ENCODE peak calls at places on chromosome 20, in nine cellular contexts. O is pancreas; I is left lung; L is testis; W is upper lobe of left lung; T is transverse colon; C is A549; N is tibial artery; Q is CD8-positive, alpha-beta T cell. M is an unnamed sample.

GRCh38 chr20:61430228-61430624 is 178.2 kb downstream of the CDH4 start:
- DNase-seq in O (no peak), I (no peak), L (no peak), W (no peak), T (no peak), C (no peak), N (no peak), Q (no peak), M (no peak)

GRCh38 chr20:40339661-40340449 is 349.2 kb downstream of the MAFB start:
- DNase-seq in O (peak; percentile 66), I (peak; percentile 86), L (peak; percentile 39), W (no peak), T (peak; percentile 23), C (no peak), N (peak; percentile 67), Q (no peak), M (peak; percentile 24)

GRCh38 chr20:49400410-49400809 is 82.1 kb downstream of the KCNB1 start:
- DNase-seq in O (no peak), I (no peak), L (peak; percentile 73), W (no peak), T (peak; percentile 32), C (no peak), N (peak; percentile 81), Q (no peak), M (no peak)

GRCh38 chr20:25081065-25081729 is 744 bp downstream of the VSX1 start:
- DNase-seq in O (no peak), I (no peak), L (peak; percentile 71), W (peak; percentile 56), T (no peak), C (no peak), N (no peak), Q (peak; percentile 60), M (no peak)

GRCh38 chr20:43398676-43399324 is 58.9 kb upstream of the SRSF6 start:
- DNase-seq in O (no peak), I (no peak), L (no peak), W (no peak), T (no peak), C (no peak), N (no peak), Q (no peak), M (no peak)

GRCh38 chr20:40753472-40753871 is 64.4 kb upstream of the MAFB start:
- DNase-seq in O (no peak), I (no peak), L (no peak), W (no peak), T (no peak), C (no peak), N (no peak), Q (no peak), M (no peak)

GRCh38 chr20:57913156-57913930 is 203.5 kb upstream of the PMEPA1 start:
- DNase-seq in O (no peak), I (no peak), L (no peak), W (no peak), T (no peak), C (no peak), N (no peak), Q (no peak), M (no peak)

GRCh38 chr20:42018979-42019378 is 400.8 kb upstream of the CHD6 start:
- DNase-seq in O (no peak), I (no peak), L (peak; percentile 25), W (no peak), T (no peak), C (peak; percentile 18), N (no peak), Q (no peak), M (no peak)

GRCh38 chr20:53399131-53399530 is 194.5 kb downstream of the ZNF217 start:
- DNase-seq in O (no peak), I (no peak), L (no peak), W (no peak), T (no peak), C (no peak), N (no peak), Q (no peak), M (no peak)

GRCh38 chr20:19944772-19945459 is 72.2 kb upstream of the NAA20 start:
- DNase-seq in O (no peak), I (no peak), L (no peak), W (no peak), T (no peak), C (no peak), N (no peak), Q (no peak), M (no peak)

GRCh38 chr20:36815454-36816091 is 42.0 kb upstream of the DSN1 start:
- DNase-seq in O (no peak), I (peak; percentile 79), L (no peak), W (peak; percentile 79), T (no peak), C (no peak), N (no peak), Q (no peak), M (no peak)

GRCh38 chr20:24648481-24648880 is 179.1 kb downstream of the SYNDIG1 start:
- DNase-seq in O (no peak), I (no peak), L (no peak), W (no peak), T (no peak), C (no peak), N (peak; percentile 16), Q (no peak), M (no peak)

GRCh38 chr20:53510266-53510665 is 83.4 kb downstream of the ZNF217 start:
- DNase-seq in O (no peak), I (no peak), L (peak; percentile 26), W (no peak), T (no peak), C (no peak), N (no peak), Q (peak; percentile 19), M (no peak)

GRCh38 chr20:13960119-13960518 is 30.3 kb downstream of the SEL1L2 start:
- DNase-seq in O (no peak), I (no peak), L (no peak), W (no peak), T (no peak), C (no peak), N (no peak), Q (no peak), M (no peak)

GRCh38 chr20:49766979-49767419 is 45.6 kb upstream of the SLC9A8 start:
- DNase-seq in O (no peak), I (no peak), L (no peak), W (no peak), T (no peak), C (peak; percentile 61), N (no peak), Q (no peak), M (no peak)

GRCh38 chr20:8678098-8678776 is 390.6 kb upstream of the PLCB4 start:
- DNase-seq in O (no peak), I (no peak), L (no peak), W (no peak), T (no peak), C (no peak), N (no peak), Q (no peak), M (no peak)

GRCh38 chr20:58327211-58327610 is 17.7 kb downstream of the RAB22A start:
- DNase-seq in O (no peak), I (no peak), L (peak; percentile 28), W (no peak), T (no peak), C (no peak), N (peak; percentile 45), Q (no peak), M (no peak)

DNA sequence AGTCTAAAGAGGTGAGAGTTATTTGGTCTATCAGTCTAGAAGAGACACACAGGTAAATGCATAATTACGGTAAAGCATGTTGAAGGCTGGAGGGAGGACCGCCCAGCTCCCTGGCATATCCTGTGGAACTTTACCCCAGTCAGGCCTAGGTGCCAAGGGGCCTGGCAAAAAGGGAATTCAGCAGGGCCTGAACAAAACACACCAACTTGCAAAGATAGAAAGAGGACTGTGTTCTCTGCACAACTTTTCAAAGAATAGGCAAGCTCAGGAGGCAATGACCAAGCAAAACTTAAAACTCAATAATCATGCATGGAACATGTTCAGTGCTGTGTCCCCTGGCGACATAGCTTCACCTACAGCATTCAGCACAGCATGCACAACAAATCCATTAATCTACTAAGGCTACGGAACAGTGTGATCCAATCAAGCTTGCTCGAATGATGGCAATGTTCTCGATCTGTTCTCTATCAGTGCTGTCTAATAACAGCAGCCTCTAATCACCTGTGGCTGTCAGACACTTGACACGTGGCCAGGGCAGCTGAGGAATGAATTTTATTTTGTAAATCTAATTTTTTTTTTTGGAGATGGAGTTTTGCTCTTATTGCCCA is 27.6 kb downstream of the ZMYND8 start:
- DNase-seq in O (no peak), I (no peak), L (no peak), W (no peak), T (peak; percentile 53), C (no peak), N (no peak), Q (no peak), M (no peak)
- H3K4me1 ChIP-seq in O (peaks cover 11% of the 10 kb centered on the region), I (peaks cover 47% of the 10 kb centered on the region), L (peaks cover 52% of the 10 kb centered on the region), W (peaks cover 38% of the 10 kb centered on the region), T (peaks cover 58% of the 10 kb centered on the region), C (peaks cover 91% of the 10 kb centered on the region), N (peaks cover 23% of the 10 kb centered on the region), Q (peaks cover 18% of the 10 kb centered on the region), M (peaks cover 7% of the 10 kb centered on the region)

GRCh38 chr20:44610313-44610965 is 28.1 kb downstream of the PKIG start:
- DNase-seq in O (no peak), I (no peak), L (no peak), W (no peak), T (no peak), C (no peak), N (no peak), Q (no peak), M (no peak)
- H3K27ac ChIP-seq in O (no peak overlapping the region), I (peak overlapping the region; percentile 28), L (peak overlapping the region; percentile 75), W (peak overlapping the region; percentile 73), T (peak overlapping the region; percentile 90), C (peak overlapping the region; percentile 85), N (peak overlapping the region; percentile 86), Q (peak overlapping the region; percentile 69), M (peak overlapping the region; percentile 35)

GRCh38 chr20:62656919-62657635 is 14.8 kb downstream of the SLCO4A1 start:
- DNase-seq in O (no peak), I (peak; percentile 79), L (no peak), W (no peak), T (no peak), C (no peak), N (no peak), Q (no peak), M (no peak)
- H3K4me1 ChIP-seq in O (peaks cover 6% of the 10 kb centered on the region), I (peaks cover 40% of the 10 kb centered on the region), L (peaks cover 17% of the 10 kb centered on the region), W (peaks cover 14% of the 10 kb centered on the region), T (peaks cover 14% of the 10 kb centered on the region), C (peaks cover 11% of the 10 kb centered on the region), N (peaks cover 7% of the 10 kb centered on the region), Q (peaks cover 11% of the 10 kb centered on the region), M (peaks cover 12% of the 10 kb centered on the region)

GRCh38 chr20:26167499-26167898 is 470.8 kb upstream of the ZNF337 start:
- DNase-seq in O (no peak), I (no peak), L (no peak), W (no peak), T (no peak), C (no peak), N (no peak), Q (no peak), M (no peak)
- H3K27ac ChIP-seq in O (no peak overlapping the region), I (no peak overlapping the region), L (no peak overlapping the region), W (no peak overlapping the region), T (no peak overlapping the region), C (no peak overlapping the region), N (no peak overlapping the region), Q (no peak overlapping the region), M (no peak overlapping the region)

GRCh38 chr20:45387274-45387673 is 9.1 kb upstream of the TP53TG5 start:
- DNase-seq in O (no peak), I (no peak), L (no peak), W (no peak), T (no peak), C (no peak), N (no peak), Q (no peak), M (no peak)
- H3K4me1 ChIP-seq in O (no peaks in the 10 kb centered on the region), I (no peaks in the 10 kb centered on the region), L (no peaks in the 10 kb centered on the region), W (no peaks in the 10 kb centered on the region), T (no peaks in the 10 kb centered on the region), C (peaks cover 3% of the 10 kb centered on the region), N (no peaks in the 10 kb centered on the region), Q (no peaks in the 10 kb centered on the region), M (no peaks in the 10 kb centered on the region)